ENCODE peak calls at places on chromosomes 11 and 22, in ten cellular contexts. M is EH; X is NCI-H1930; E is activated CD8-positive, alpha-beta memory T cell treated with anti-CD3 and anti-CD28 coated beads for 1 hour; Q is kidney glomerular epithelial cell; S is Caki2; O is iPS DF 6.9; J is HL-60; L is NCI-H1694; I is NCI-H1105. F is an unnamed sample.

GRCh38 chr11:36073411-36074203 is 129.7 kb downstream of the LDLRAD3 start:
- DNase-seq in X (no peak), L (peak; percentile 59), J (no peak), M (peak; percentile 83), I (no peak), O (no peak), E (no peak), Q (no peak), S (no peak), F (no peak)

GRCh38 chr11:47415949-47416472 is 7.6 kb downstream of the SLC39A13 start:
- DNase-seq in M (peak; percentile 98), X (no peak), O (no peak), I (peak; percentile 35), Q (peak; percentile 83), S (peak; percentile 49), E (no peak), J (no peak), L (no peak), F (no peak)

GRCh38 chr11:11967669-11968510 is 40.5 kb downstream of the DKK3 start:
- DNase-seq in I (no peak), E (no peak), M (no peak), S (no peak), J (no peak), Q (no peak), O (no peak), X (no peak), L (no peak), F (no peak)

GRCh38 chr11:46326813-46327416 is 20.3 kb upstream of the DGKZ start:
- DNase-seq in L (no peak), O (no peak), X (no peak), I (peak; percentile 7), J (no peak), M (no peak), Q (no peak), S (no peak), E (no peak), F (no peak)

GRCh38 chr22:35322126-35322525 is 22.4 kb downstream of the TOM1 start:
- DNase-seq in M (no peak), J (no peak), O (no peak), X (no peak), S (no peak), L (no peak), I (no peak), Q (no peak), E (no peak), F (no peak)

GRCh38 chr11:72483412-72484186 is 49.3 kb upstream of the CLPB start:
- DNase-seq in M (peak; percentile 44), E (no peak), Q (no peak), I (no peak), J (peak; percentile 9), O (no peak), L (no peak), S (no peak), X (no peak), F (peak; percentile 7)

GRCh38 chr11:118872403-118872821 is 11.3 kb upstream of the CXCR5 start:
- DNase-seq in M (no peak), J (no peak), I (no peak), O (no peak), E (no peak), S (no peak), X (no peak), Q (no peak), L (no peak), F (no peak)

GRCh38 chr11:1854949-1855885 is 2.3 kb downstream of the LSP1 start:
- DNase-seq in Q (no peak), J (no peak), M (no peak), O (no peak), X (no peak), E (no peak), L (no peak), S (no peak), I (no peak), F (no peak)

GRCh38 chr22:37213218-37213855 is 1.1 kb upstream of the SSTR3 start:
- DNase-seq in J (no peak), I (no peak), O (no peak), L (no peak), S (no peak), M (no peak), Q (no peak), E (no peak), X (no peak), F (no peak)

F was measured in small intestine.